ENCODE peak calls at places on chromosomes 3 and 15, in six cellular contexts. C, V, D, S, A and X are unnamed samples.

GRCh38 chr3:180828723-180829408 is 83.6 kb upstream of the FXR1 start:
- DNase-seq in C (no peak), V (no peak), D (peak), S (no peak), A (no peak), X (no peak)

GRCh38 chr3:72887723-72888545 is at the start of gene GXYLT2:
- DNase-seq in C (peak), V (peak), D (peak), S (no peak), A (no peak), X (peak)

GRCh38 chr3:75059120-75059519 is 444.7 kb upstream of the CNTN3 start:
- DNase-seq in C (no peak), V (no peak), D (no peak), S (no peak), A (no peak), X (no peak)

GRCh38 chr15:78213956-78214355 is 20.4 kb downstream of the ACSBG1 start:
- DNase-seq in C (no peak), V (no peak), D (no peak), S (no peak), A (no peak), X (no peak)

GRCh38 chr3:113035387-113035982 is 44.7 kb downstream of the GTPBP8 start:
- DNase-seq in C (peak), V (peak), D (peak), S (no peak), A (peak), X (peak)

GRCh38 chr3:99909714-99910508 is 92.2 kb downstream of the CMSS1 start:
- DNase-seq in C (no peak), V (no peak), D (no peak), S (no peak), A (no peak), X (no peak)

GRCh38 chr15:23687143-23687470 is at the start of gene NDN:
- DNase-seq in C (peak), V (peak), D (peak), S (no peak), A (no peak), X (no peak)

GRCh38 chr3:129942296-129942695 is 32.2 kb upstream of the TRH start:
- DNase-seq in C (peak), V (peak), D (peak), S (no peak), A (peak), X (peak)

GRCh38 chr15:72199721-72200212 is 2.2 kb upstream of the GRAMD2A start:
- DNase-seq in C (peak), V (peak), D (peak), S (peak), A (peak), X (peak)

GRCh38 chr3:110459021-110459420 is 612.6 kb upstream of the NECTIN3 start:
- DNase-seq in C (no peak), V (no peak), D (no peak), S (no peak), A (no peak), X (no peak)

GRCh38 chr3:171783086-171783485 is 27.2 kb downstream of the PLD1 start:
- DNase-seq in C (no peak), V (no peak), D (no peak), S (no peak), A (no peak), X (no peak)

GRCh38 chr3:65559643-65560042 is 479.1 kb downstream of the MAGI1 start:
- DNase-seq in C (no peak), V (no peak), D (no peak), S (no peak), A (no peak), X (no peak)

GRCh38 chr3:64648927-64649906 is 38.6 kb downstream of the ADAMTS9 start:
- DNase-seq in C (no peak), V (no peak), D (peak), S (no peak), A (no peak), X (no peak)

GRCh38 chr15:41556657-41557056 is 2.4 kb upstream of the TYRO3 start:
- DNase-seq in C (no peak), V (no peak), D (no peak), S (no peak), A (no peak), X (no peak)

GRCh38 chr15:37586976-37587375 is 347.5 kb upstream of the TMCO5A start:
- DNase-seq in C (no peak), V (no peak), D (no peak), S (no peak), A (no peak), X (no peak)

GRCh38 chr15:99508807-99509311 is 56.9 kb upstream of the MEF2A start:
- DNase-seq in C (no peak), V (no peak), D (no peak), S (no peak), A (no peak), X (no peak)

GRCh38 chr3:15979490-15979889 is 181.7 kb upstream of the ANKRD28 start:
- DNase-seq in C (no peak), V (no peak), D (no peak), S (no peak), A (no peak), X (no peak)

GRCh38 chr3:14525685-14526631 is 14.2 kb downstream of the GRIP2 start:
- DNase-seq in C (no peak), V (no peak), D (no peak), S (no peak), A (no peak), X (no peak)

GRCh38 chr15:63339836-63340235 is 41.8 kb downstream of the CA12 start:
- DNase-seq in C (no peak), V (no peak), D (no peak), S (no peak), A (no peak), X (no peak)

GRCh38 chr3:12120374-12121140 is 38.2 kb downstream of the TIMP4 start:
- DNase-seq in C (no peak), V (no peak), D (no peak), S (no peak), A (no peak), X (no peak)

GRCh38 chr3:146746190-146746589 is 141.0 kb upstream of the PLSCR5 start:
- DNase-seq in C (no peak), V (no peak), D (no peak), S (no peak), A (no peak), X (no peak)

GRCh38 chr3:179872842-179873241 is 163.9 kb downstream of the PEX5L start:
- DNase-seq in C (no peak), V (no peak), D (no peak), S (no peak), A (no peak), X (no peak)

GRCh38 chr3:104127830-104128229 is 1238.9 kb upstream of the ALCAM start:
- DNase-seq in C (no peak), V (no peak), D (no peak), S (no peak), A (no peak), X (no peak)

GRCh38 chr3:129315386-129315991 is 36.8 kb downstream of the HMCES start:
- DNase-seq in C (no peak), V (no peak), D (peak), S (no peak), A (no peak), X (peak)

GRCh38 chr15:63408514-63408913 is 26.9 kb upstream of the CA12 start:
- DNase-seq in C (no peak), V (no peak), D (no peak), S (no peak), A (no peak), X (no peak)

GRCh38 chr15:62933388-62933787 is 109.2 kb upstream of the TPM1 start:
- DNase-seq in C (no peak), V (no peak), D (no peak), S (no peak), A (no peak), X (no peak)

GRCh38 chr15:31459011-31459748 is 132.5 kb downstream of the KLF13 start:
- DNase-seq in C (no peak), V (no peak), D (no peak), S (peak), A (no peak), X (no peak)

GRCh38 chr15:87213646-87214045 is 1042.9 kb downstream of the NTRK3 start:
- DNase-seq in C (no peak), V (no peak), D (no peak), S (no peak), A (no peak), X (no peak)

GRCh38 chr3:158731938-158732855 is at the start of gene RARRES1:
- DNase-seq in C (peak), V (no peak), D (peak), S (no peak), A (no peak), X (peak)

GRCh38 chr3:105822171-105823123 is 46.4 kb downstream of the CBLB start:
- DNase-seq in C (no peak), V (no peak), D (no peak), S (no peak), A (no peak), X (no peak)

GRCh38 chr3:42841332-42841731 is 32.1 kb downstream of the ACKR2 start:
- DNase-seq in C (no peak), V (no peak), D (no peak), S (no peak), A (no peak), X (no peak)

GRCh38 chr3:43389388-43390254 is 103.3 kb downstream of the SNRK start:
- DNase-seq in C (no peak), V (peak), D (no peak), S (peak), A (no peak), X (no peak)

GRCh38 chr3:122506450-122506849 is 8.3 kb downstream of the KPNA1 start:
- DNase-seq in C (no peak), V (no peak), D (no peak), S (no peak), A (no peak), X (no peak)

GRCh38 chr3:180855364-180855763 is 57.1 kb upstream of the FXR1 start:
- DNase-seq in C (peak), V (no peak), D (no peak), S (no peak), A (peak), X (peak)

GRCh38 chr15:70244978-70245542 is 147.3 kb upstream of the TLE3 start:
- DNase-seq in C (no peak), V (no peak), D (no peak), S (no peak), A (no peak), X (no peak)

GRCh38 chr3:50648297-50648696 is 26.4 kb upstream of the DOCK3 start:
- DNase-seq in C (peak), V (no peak), D (peak), S (no peak), A (no peak), X (no peak)

GRCh38 chr3:32420138-32420981 is 28.7 kb downstream of the CMTM7 start:
- DNase-seq in C (peak), V (no peak), D (no peak), S (peak), A (peak), X (no peak)

GRCh38 chr3:124778061-124778460 is 47.8 kb downstream of the UMPS start:
- DNase-seq in C (no peak), V (no peak), D (no peak), S (no peak), A (no peak), X (no peak)

GRCh38 chr3:32194653-32195052 is 43.8 kb upstream of the CMTM8 start:
- DNase-seq in C (no peak), V (no peak), D (no peak), S (no peak), A (no peak), X (no peak)

GRCh38 chr3:177598110-177598833 is 401.0 kb upstream of the TBL1XR1 start:
- DNase-seq in C (no peak), V (no peak), D (no peak), S (no peak), A (no peak), X (peak)

GRCh38 chr15:68560501-68561113 is 18.2 kb upstream of the CORO2B start:
- DNase-seq in C (peak), V (no peak), D (no peak), S (no peak), A (no peak), X (no peak)

GRCh38 chr15:68556139-68556990 is 22.4 kb upstream of the CORO2B start:
- DNase-seq in C (no peak), V (no peak), D (no peak), S (no peak), A (no peak), X (no peak)

GRCh38 chr15:68557469-68558317 is 21.1 kb upstream of the CORO2B start:
- DNase-seq in C (no peak), V (no peak), D (no peak), S (no peak), A (no peak), X (no peak)

GRCh38 chr15:68559342-68560310 is 19.2 kb upstream of the CORO2B start:
- DNase-seq in C (peak), V (peak), D (peak), S (no peak), A (peak), X (peak)

DNA sequence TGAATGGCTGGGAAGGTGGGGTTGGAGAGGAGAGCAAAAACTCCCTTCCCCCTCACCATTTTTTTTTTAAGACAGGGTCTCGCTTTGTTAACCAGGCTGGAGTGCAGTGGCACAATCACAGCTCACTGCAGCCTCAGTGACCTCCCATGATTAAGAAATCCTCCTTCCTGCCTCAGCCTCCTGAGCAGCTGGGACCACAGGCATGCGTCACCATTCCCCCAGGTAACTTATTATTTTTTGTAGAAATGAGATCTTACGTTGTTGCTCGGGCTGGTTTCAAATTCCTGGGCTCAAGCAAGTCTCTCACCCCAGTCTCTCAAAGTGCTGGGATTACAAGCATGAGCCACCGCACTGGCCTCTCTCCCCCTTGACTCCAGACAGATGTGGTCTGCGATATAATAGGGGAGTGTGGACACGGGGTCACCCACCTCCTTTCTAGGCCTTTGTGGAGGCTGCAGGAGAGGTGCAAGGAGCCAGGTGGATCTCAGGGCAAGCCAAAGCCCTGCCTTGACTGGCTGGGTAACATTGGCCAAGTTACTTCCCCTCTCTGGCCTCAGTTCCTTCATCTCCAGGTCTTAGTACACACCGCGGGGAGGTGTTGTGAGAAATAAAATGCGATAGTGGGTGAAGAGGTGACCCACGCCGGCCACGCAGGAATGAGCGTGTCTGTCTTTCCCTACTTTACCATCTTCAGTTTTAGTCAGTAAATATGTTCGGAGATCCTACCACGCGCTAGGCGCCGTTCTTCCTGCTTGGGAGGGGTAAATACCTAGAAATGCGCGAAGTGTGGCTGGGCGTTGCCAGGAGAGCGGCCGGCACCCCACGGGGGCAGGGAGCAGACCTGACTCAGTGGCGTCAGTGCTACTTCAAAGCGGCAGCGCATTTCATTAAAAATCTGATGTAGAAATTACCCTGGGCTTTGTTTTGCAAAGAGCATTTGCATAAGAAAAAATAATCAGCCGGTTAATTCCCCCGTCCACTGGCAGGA is 20.2 kb upstream of the CORO2B start:
- DNase-seq in C (peak), V (no peak), D (no peak), S (no peak), A (no peak), X (no peak)
- TF ChIP-seq JUND in C (no peak), V (no peak), D (no peak), S (no peak), A (no peak), X (no peak)

DNA sequence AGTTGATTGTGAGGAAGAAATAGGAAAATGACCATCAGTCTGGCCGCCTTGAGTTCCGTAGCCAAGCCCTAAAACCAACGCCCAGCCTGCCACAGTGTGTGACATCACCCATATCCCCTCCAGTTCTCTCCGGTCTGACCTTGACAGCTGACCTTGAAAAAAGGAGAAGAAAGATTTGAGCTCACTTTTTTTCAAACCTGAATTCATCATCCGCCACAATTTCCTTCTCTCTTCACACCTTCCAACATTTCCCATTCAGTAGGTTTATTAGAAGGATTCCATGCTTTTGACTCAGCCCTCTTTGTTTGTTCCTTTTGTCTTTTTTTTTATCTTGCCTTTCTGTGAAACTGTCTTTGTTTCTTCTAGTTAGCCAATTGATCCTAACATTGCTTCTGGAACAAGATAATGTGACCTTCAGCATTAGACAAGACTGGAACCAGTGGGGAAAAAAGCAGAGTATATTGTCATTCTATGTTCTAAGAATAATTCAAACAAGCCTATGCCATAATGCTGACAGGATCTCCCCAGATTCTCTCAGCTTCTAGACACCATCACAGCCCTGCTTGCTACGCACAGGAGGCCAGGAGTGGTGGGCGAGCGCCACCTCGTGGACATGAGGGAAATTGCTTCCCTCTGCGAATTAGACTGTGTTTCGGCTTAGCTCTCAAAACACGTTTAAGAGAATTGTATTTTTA is 283.1 kb downstream of the FGF12 start:
- DNase-seq in C (peak), V (peak), D (peak), S (peak), A (peak), X (peak)
- TF ChIP-seq JUND in C (no peak), V (peak), D (no peak), S (no peak), A (no peak), X (no peak)

DNA sequence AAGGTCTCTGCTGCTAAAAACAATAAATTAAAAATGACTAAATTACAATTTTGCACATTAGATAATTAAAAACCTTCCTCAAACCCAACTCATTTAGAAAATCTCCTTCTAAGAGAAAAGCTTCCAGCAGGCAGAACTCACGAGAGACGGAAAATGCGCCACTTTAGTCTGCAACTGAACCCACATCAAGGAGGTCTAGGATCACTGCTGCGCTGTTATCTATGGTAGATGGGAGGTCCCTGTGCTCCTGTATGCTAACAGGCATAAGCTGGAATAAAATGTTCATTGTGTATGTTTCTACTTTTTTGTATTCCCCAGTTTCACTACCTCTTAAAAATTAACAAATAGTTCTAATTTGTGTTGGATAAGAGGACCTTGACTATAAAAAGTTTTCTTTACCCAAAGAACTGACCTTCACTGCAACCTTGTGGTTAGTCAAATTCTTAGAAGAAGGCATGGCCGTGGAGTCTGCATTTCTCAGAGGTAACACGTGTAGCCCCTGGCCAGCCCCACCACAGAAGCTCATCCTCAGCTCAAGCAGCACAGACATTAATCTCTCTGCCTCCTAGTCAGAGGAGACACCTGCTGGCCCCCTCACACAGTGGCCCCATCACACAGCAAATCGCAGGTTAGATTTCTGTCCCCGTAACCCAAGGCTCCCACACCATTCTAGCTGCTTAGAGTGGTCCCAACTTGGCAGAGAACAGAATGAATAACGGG is 22.3 kb downstream of the STIMATE start:
- DNase-seq in C (no peak), V (peak), D (no peak), S (no peak), A (no peak), X (no peak)
- TF ChIP-seq JUND in C (no peak), V (no peak), D (no peak), S (no peak), A (no peak), X (no peak)

GRCh38 chr3:61559108-61559731 is 2.2 kb upstream of the PTPRG start:
- DNase-seq in C (no peak), V (no peak), D (no peak), S (no peak), A (no peak), X (no peak)

GRCh38 chr3:61560452-61561373 is 658 bp upstream of the PTPRG start:
- DNase-seq in C (peak), V (no peak), D (peak), S (no peak), A (peak), X (peak)

GRCh38 chr3:61562810-61563613 is 1.6 kb downstream of the PTPRG start:
- DNase-seq in C (peak), V (no peak), D (peak), S (no peak), A (no peak), X (no peak)

GRCh38 chr3:61562042-61562809 is 855 bp downstream of the PTPRG start:
- DNase-seq in C (no peak), V (no peak), D (peak), S (no peak), A (no peak), X (peak)

GRCh38 chr3:61561374-61562041 is at the start of gene PTPRG:
- DNase-seq in C (peak), V (no peak), D (peak), S (no peak), A (peak), X (peak)
- TF ChIP-seq JUND in C (no peak), V (no peak), D (no peak), S (no peak), A (no peak), X (no peak)

DNA sequence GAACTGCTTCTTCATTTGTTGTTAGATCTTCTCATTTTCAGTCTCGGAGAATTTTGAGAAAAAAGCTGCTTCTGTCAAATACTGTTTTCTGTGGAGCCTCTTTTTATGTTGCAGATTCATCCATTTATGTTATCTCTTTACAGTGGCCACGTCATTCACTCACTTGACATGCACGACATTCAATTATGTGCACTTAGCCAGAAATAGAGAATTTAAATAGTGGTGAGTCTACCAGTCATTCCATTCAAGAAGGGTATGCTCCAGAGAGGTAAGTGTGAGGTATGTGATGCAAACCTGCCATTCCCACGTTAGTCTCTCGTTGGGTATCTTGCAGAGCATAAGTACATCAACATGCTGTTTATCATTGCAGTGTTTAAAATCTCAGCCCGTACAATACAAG is 9.8 kb downstream of the ARPP19 start:
- DNase-seq in C (no peak), V (no peak), D (no peak), S (no peak), A (no peak), X (no peak)
- TF ChIP-seq JUND in C (no peak), V (no peak), D (no peak), S (no peak), A (no peak), X (no peak)